ENCODE peak calls at places on chromosomes 3 and 15, in nine cellular contexts. One of them, this sample, is unnamed.

GRCh38 chr3:179739816-179740594 is 87.2 kb downstream of the USP13 start:
- DNase-seq in heart right ventricle: no peak
- DNase-seq in astrocyte: no peak
- DNase-seq in AG04450: no peak
- DNase-seq in epithelial cell of esophagus: no peak
- DNase-seq in bronchial epithelial cell: no peak
- DNase-seq in CD8-positive, alpha-beta T cell: no peak
- DNase-seq in WERI-Rb-1: no peak
- DNase-seq in sigmoid colon: no peak
- DNase-seq in this sample: no peak

GRCh38 chr3:31667582-31667981 is 134.9 kb downstream of the STT3B start:
- DNase-seq in heart right ventricle: no peak
- DNase-seq in astrocyte: no peak
- DNase-seq in AG04450: no peak
- DNase-seq in epithelial cell of esophagus: no peak
- DNase-seq in bronchial epithelial cell: no peak
- DNase-seq in CD8-positive, alpha-beta T cell: no peak
- DNase-seq in WERI-Rb-1: no peak
- DNase-seq in sigmoid colon: no peak
- DNase-seq in this sample: no peak

GRCh38 chr15:57769266-57769665 is 62.8 kb downstream of the POLR2M start:
- DNase-seq in heart right ventricle: peak
- DNase-seq in astrocyte: no peak
- DNase-seq in AG04450: peak
- DNase-seq in epithelial cell of esophagus: no peak
- DNase-seq in bronchial epithelial cell: no peak
- DNase-seq in CD8-positive, alpha-beta T cell: no peak
- DNase-seq in WERI-Rb-1: no peak
- DNase-seq in sigmoid colon: peak
- DNase-seq in this sample: peak

GRCh38 chr3:55746808-55747413 is 259.8 kb upstream of the WNT5A start:
- DNase-seq in heart right ventricle: no peak
- DNase-seq in astrocyte: no peak
- DNase-seq in AG04450: no peak
- DNase-seq in epithelial cell of esophagus: peak
- DNase-seq in bronchial epithelial cell: peak
- DNase-seq in CD8-positive, alpha-beta T cell: no peak
- DNase-seq in WERI-Rb-1: no peak
- DNase-seq in sigmoid colon: no peak
- DNase-seq in this sample: no peak

GRCh38 chr15:63065262-63066234 is 23.0 kb downstream of the TPM1 start:
- DNase-seq in heart right ventricle: no peak
- DNase-seq in astrocyte: no peak
- DNase-seq in AG04450: no peak
- DNase-seq in epithelial cell of esophagus: no peak
- DNase-seq in bronchial epithelial cell: no peak
- DNase-seq in CD8-positive, alpha-beta T cell: no peak
- DNase-seq in WERI-Rb-1: no peak
- DNase-seq in sigmoid colon: no peak
- DNase-seq in this sample: no peak

GRCh38 chr15:79339588-79340314 is 28.8 kb downstream of the TMED3 start:
- DNase-seq in heart right ventricle: no peak
- DNase-seq in astrocyte: peak
- DNase-seq in AG04450: peak
- DNase-seq in epithelial cell of esophagus: peak
- DNase-seq in bronchial epithelial cell: peak
- DNase-seq in CD8-positive, alpha-beta T cell: no peak
- DNase-seq in WERI-Rb-1: peak
- DNase-seq in sigmoid colon: no peak
- DNase-seq in this sample: peak

GRCh38 chr3:192879346-192880031 is 38.2 kb downstream of the MB21D2 start:
- DNase-seq in heart right ventricle: no peak
- DNase-seq in astrocyte: peak
- DNase-seq in AG04450: peak
- DNase-seq in epithelial cell of esophagus: peak
- DNase-seq in bronchial epithelial cell: peak
- DNase-seq in CD8-positive, alpha-beta T cell: no peak
- DNase-seq in WERI-Rb-1: no peak
- DNase-seq in sigmoid colon: no peak
- DNase-seq in this sample: peak

GRCh38 chr3:10929978-10930620 is 62.4 kb upstream of the SLC6A1 start:
- DNase-seq in heart right ventricle: no peak
- DNase-seq in astrocyte: no peak
- DNase-seq in AG04450: no peak
- DNase-seq in epithelial cell of esophagus: no peak
- DNase-seq in bronchial epithelial cell: no peak
- DNase-seq in CD8-positive, alpha-beta T cell: no peak
- DNase-seq in WERI-Rb-1: no peak
- DNase-seq in sigmoid colon: peak
- DNase-seq in this sample: no peak

GRCh38 chr3:178084938-178085816 is 451.1 kb upstream of the KCNMB2 start:
- DNase-seq in heart right ventricle: peak
- DNase-seq in astrocyte: peak
- DNase-seq in AG04450: peak
- DNase-seq in epithelial cell of esophagus: no peak
- DNase-seq in bronchial epithelial cell: no peak
- DNase-seq in CD8-positive, alpha-beta T cell: peak
- DNase-seq in WERI-Rb-1: peak
- DNase-seq in sigmoid colon: peak
- DNase-seq in this sample: no peak

GRCh38 chr3:179558742-179559364 is 3.9 kb upstream of the ACTL6A start:
- DNase-seq in heart right ventricle: peak
- DNase-seq in astrocyte: peak
- DNase-seq in AG04450: no peak
- DNase-seq in epithelial cell of esophagus: peak
- DNase-seq in bronchial epithelial cell: peak
- DNase-seq in CD8-positive, alpha-beta T cell: no peak
- DNase-seq in WERI-Rb-1: peak
- DNase-seq in sigmoid colon: peak
- DNase-seq in this sample: no peak

GRCh38 chr3:190840146-190840545 is 22.3 kb downstream of the GMNC start:
- DNase-seq in heart right ventricle: no peak
- DNase-seq in astrocyte: peak
- DNase-seq in AG04450: no peak
- DNase-seq in epithelial cell of esophagus: peak
- DNase-seq in bronchial epithelial cell: peak
- DNase-seq in CD8-positive, alpha-beta T cell: no peak
- DNase-seq in WERI-Rb-1: no peak
- DNase-seq in sigmoid colon: no peak
- DNase-seq in this sample: no peak

GRCh38 chr3:192747145-192747544 is 19.8 kb upstream of the FGF12 start:
- DNase-seq in heart right ventricle: no peak
- DNase-seq in astrocyte: no peak
- DNase-seq in AG04450: no peak
- DNase-seq in epithelial cell of esophagus: no peak
- DNase-seq in bronchial epithelial cell: no peak
- DNase-seq in CD8-positive, alpha-beta T cell: no peak
- DNase-seq in WERI-Rb-1: no peak
- DNase-seq in sigmoid colon: no peak
- DNase-seq in this sample: no peak

GRCh38 chr3:98874602-98875249 is 26.8 kb downstream of the DCBLD2 start:
- DNase-seq in heart right ventricle: no peak
- DNase-seq in astrocyte: no peak
- DNase-seq in AG04450: no peak
- DNase-seq in epithelial cell of esophagus: no peak
- DNase-seq in bronchial epithelial cell: no peak
- DNase-seq in CD8-positive, alpha-beta T cell: no peak
- DNase-seq in WERI-Rb-1: peak
- DNase-seq in sigmoid colon: no peak
- DNase-seq in this sample: no peak

GRCh38 chr3:190537131-190537530 is 23.2 kb downstream of the IL1RAP start:
- DNase-seq in heart right ventricle: no peak
- DNase-seq in astrocyte: no peak
- DNase-seq in AG04450: no peak
- DNase-seq in epithelial cell of esophagus: peak
- DNase-seq in bronchial epithelial cell: peak
- DNase-seq in CD8-positive, alpha-beta T cell: no peak
- DNase-seq in WERI-Rb-1: no peak
- DNase-seq in sigmoid colon: no peak
- DNase-seq in this sample: no peak

GRCh38 chr3:24192004-24192403 is 246.9 kb downstream of the NR1D2 start:
- DNase-seq in heart right ventricle: no peak
- DNase-seq in astrocyte: no peak
- DNase-seq in AG04450: no peak
- DNase-seq in epithelial cell of esophagus: no peak
- DNase-seq in bronchial epithelial cell: no peak
- DNase-seq in CD8-positive, alpha-beta T cell: no peak
- DNase-seq in WERI-Rb-1: no peak
- DNase-seq in sigmoid colon: no peak
- DNase-seq in this sample: no peak
- H3K4me3 ChIP-seq in heart right ventricle: no peak
- H3K4me3 ChIP-seq in astrocyte: no peak
- H3K4me3 ChIP-seq in AG04450: no peak
- H3K4me3 ChIP-seq in epithelial cell of esophagus: no peak
- H3K4me3 ChIP-seq in bronchial epithelial cell: no peak
- H3K4me3 ChIP-seq in CD8-positive, alpha-beta T cell: no peak
- H3K4me3 ChIP-seq in WERI-Rb-1: peak
- H3K4me3 ChIP-seq in sigmoid colon: no peak
- H3K4me3 ChIP-seq in this sample: no peak

GRCh38 chr3:37594873-37595783 is 266.6 kb upstream of the CTDSPL start:
- DNase-seq in heart right ventricle: no peak
- DNase-seq in astrocyte: no peak
- DNase-seq in AG04450: no peak
- DNase-seq in epithelial cell of esophagus: no peak
- DNase-seq in bronchial epithelial cell: no peak
- DNase-seq in CD8-positive, alpha-beta T cell: no peak
- DNase-seq in WERI-Rb-1: no peak
- DNase-seq in sigmoid colon: no peak
- DNase-seq in this sample: no peak

GRCh38 chr3:37595784-37596180 is 265.9 kb upstream of the CTDSPL start:
- DNase-seq in heart right ventricle: no peak
- DNase-seq in astrocyte: no peak
- DNase-seq in AG04450: no peak
- DNase-seq in epithelial cell of esophagus: no peak
- DNase-seq in bronchial epithelial cell: no peak
- DNase-seq in CD8-positive, alpha-beta T cell: no peak
- DNase-seq in WERI-Rb-1: no peak
- DNase-seq in sigmoid colon: no peak
- DNase-seq in this sample: no peak

GRCh38 chr3:37592328-37592727 is 269.4 kb upstream of the CTDSPL start:
- DNase-seq in heart right ventricle: no peak
- DNase-seq in astrocyte: no peak
- DNase-seq in AG04450: no peak
- DNase-seq in epithelial cell of esophagus: no peak
- DNase-seq in bronchial epithelial cell: no peak
- DNase-seq in CD8-positive, alpha-beta T cell: no peak
- DNase-seq in WERI-Rb-1: no peak
- DNase-seq in sigmoid colon: no peak
- DNase-seq in this sample: no peak

GRCh38 chr3:37591130-37591865 is 270.4 kb upstream of the CTDSPL start:
- DNase-seq in heart right ventricle: no peak
- DNase-seq in astrocyte: no peak
- DNase-seq in AG04450: no peak
- DNase-seq in epithelial cell of esophagus: no peak
- DNase-seq in bronchial epithelial cell: no peak
- DNase-seq in CD8-positive, alpha-beta T cell: no peak
- DNase-seq in WERI-Rb-1: no peak
- DNase-seq in sigmoid colon: peak
- DNase-seq in this sample: no peak

GRCh38 chr3:37593796-37594195 is 267.9 kb upstream of the CTDSPL start:
- DNase-seq in heart right ventricle: no peak
- DNase-seq in astrocyte: no peak
- DNase-seq in AG04450: no peak
- DNase-seq in epithelial cell of esophagus: no peak
- DNase-seq in bronchial epithelial cell: no peak
- DNase-seq in CD8-positive, alpha-beta T cell: no peak
- DNase-seq in WERI-Rb-1: no peak
- DNase-seq in sigmoid colon: no peak
- DNase-seq in this sample: no peak
- H3K4me3 ChIP-seq in heart right ventricle: no peak
- H3K4me3 ChIP-seq in astrocyte: no peak
- H3K4me3 ChIP-seq in AG04450: no peak
- H3K4me3 ChIP-seq in epithelial cell of esophagus: no peak
- H3K4me3 ChIP-seq in bronchial epithelial cell: no peak
- H3K4me3 ChIP-seq in CD8-positive, alpha-beta T cell: no peak
- H3K4me3 ChIP-seq in WERI-Rb-1: no peak
- H3K4me3 ChIP-seq in sigmoid colon: no peak
- H3K4me3 ChIP-seq in this sample: no peak

DNA sequence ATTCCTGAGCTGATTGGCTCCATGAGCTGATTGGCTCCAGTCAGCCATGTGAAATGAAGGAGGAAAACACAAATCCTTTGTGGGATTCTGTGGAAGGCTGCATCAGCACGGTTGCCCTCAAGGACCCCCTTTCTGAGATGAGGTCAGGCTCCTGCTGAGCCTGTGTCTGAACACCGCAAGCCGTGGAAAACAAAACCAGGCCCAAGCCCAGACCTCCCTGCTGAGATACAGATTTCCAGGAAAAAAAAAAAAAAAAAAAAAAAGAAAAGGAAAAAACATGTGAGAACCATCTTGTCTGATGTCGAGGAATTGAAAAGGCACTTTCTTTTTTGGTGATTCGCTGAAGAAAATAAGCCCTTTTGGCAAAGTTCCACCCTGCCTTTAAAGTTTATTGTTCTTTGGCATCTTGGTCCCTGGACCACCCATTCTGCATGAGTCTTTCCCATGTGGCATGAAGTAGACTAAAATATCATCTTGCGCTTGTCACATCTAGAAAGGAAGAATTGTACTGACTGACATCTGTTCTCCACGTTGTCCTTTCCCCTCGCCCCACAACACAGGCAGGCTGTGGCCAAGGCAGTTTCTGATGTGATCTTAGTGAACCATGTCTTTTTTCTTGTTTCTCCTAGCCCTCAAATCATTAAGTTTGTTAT is 117.6 kb downstream of the CHST2 start:
- DNase-seq in heart right ventricle: no peak
- DNase-seq in astrocyte: no peak
- DNase-seq in AG04450: no peak
- DNase-seq in epithelial cell of esophagus: no peak
- DNase-seq in bronchial epithelial cell: no peak
- DNase-seq in CD8-positive, alpha-beta T cell: no peak
- DNase-seq in WERI-Rb-1: no peak
- DNase-seq in sigmoid colon: no peak
- DNase-seq in this sample: no peak
- H3K4me3 ChIP-seq in heart right ventricle: no peak
- H3K4me3 ChIP-seq in astrocyte: no peak
- H3K4me3 ChIP-seq in AG04450: no peak
- H3K4me3 ChIP-seq in epithelial cell of esophagus: no peak
- H3K4me3 ChIP-seq in bronchial epithelial cell: no peak
- H3K4me3 ChIP-seq in CD8-positive, alpha-beta T cell: no peak
- H3K4me3 ChIP-seq in WERI-Rb-1: no peak
- H3K4me3 ChIP-seq in sigmoid colon: no peak
- H3K4me3 ChIP-seq in this sample: no peak

DNA sequence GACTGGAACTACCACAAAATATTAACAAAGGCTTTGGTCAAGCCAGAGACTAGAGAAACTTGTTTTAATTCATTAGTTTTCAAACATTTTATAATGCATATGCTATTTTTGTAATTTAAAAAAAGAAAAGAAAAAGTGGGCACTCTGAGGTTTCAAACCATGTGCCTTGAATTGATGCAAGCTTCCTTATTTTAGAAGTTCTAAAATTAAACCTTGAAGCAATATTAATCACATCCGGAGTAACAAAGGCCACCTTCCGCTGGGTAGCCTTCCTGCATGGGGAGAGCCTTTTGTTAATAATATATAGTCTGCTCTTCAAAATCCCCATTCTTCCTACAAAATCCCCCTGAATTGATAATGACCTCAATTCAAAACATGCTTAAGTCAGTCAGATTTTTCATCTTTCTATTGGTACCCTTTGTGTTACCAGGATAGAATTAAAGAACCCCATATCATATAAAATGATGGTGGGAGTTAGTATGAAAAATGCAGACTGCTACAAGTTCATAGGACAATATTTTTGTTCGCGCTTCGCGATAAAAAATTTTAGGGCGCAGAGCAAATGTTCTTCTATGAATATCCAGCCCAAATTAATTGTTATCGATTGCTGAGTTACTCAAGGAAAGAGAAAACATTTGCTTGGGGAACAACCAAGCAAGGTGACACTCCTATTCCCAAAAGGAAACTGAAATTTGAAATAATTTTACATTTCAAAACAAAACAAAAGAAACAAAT is 30.6 kb downstream of the LDHAL6B start:
- DNase-seq in heart right ventricle: no peak
- DNase-seq in astrocyte: no peak
- DNase-seq in AG04450: no peak
- DNase-seq in epithelial cell of esophagus: no peak
- DNase-seq in bronchial epithelial cell: no peak
- DNase-seq in CD8-positive, alpha-beta T cell: no peak
- DNase-seq in WERI-Rb-1: no peak
- DNase-seq in sigmoid colon: no peak
- DNase-seq in this sample: no peak
- H3K4me3 ChIP-seq in heart right ventricle: no peak
- H3K4me3 ChIP-seq in astrocyte: no peak
- H3K4me3 ChIP-seq in AG04450: no peak
- H3K4me3 ChIP-seq in epithelial cell of esophagus: no peak
- H3K4me3 ChIP-seq in bronchial epithelial cell: no peak
- H3K4me3 ChIP-seq in CD8-positive, alpha-beta T cell: no peak
- H3K4me3 ChIP-seq in WERI-Rb-1: no peak
- H3K4me3 ChIP-seq in sigmoid colon: no peak
- H3K4me3 ChIP-seq in this sample: no peak